ENCODE peak calls at places on chromosomes 6 and 20, in six cellular contexts. D, S, V, Z, K and R are unnamed samples.
A peak's percentile ranks its signal among the peaks of the same experiment; 100 is the strongest.

GRCh38 chr6:113306552-113307145 is 550.5 kb upstream of the MARCKS start:
- DNase-seq in S (no peak), Z (peak; percentile 17), V (peak; percentile 30), D (peak; percentile 74), K (peak; percentile 81), R (peak; percentile 72)

GRCh38 chr20:32189691-32190607 is 17.6 kb downstream of the PLAGL2 start:
- DNase-seq in D (peak; percentile 75), Z (peak; percentile 56), V (peak; percentile 67), S (peak; percentile 11), K (peak; percentile 86), R (peak; percentile 62)

GRCh38 chr6:42819803-42820508 is 38.1 kb downstream of the BICRAL start:
- DNase-seq in S (no peak), Z (peak; percentile 10), D (no peak), V (no peak), K (no peak), R (peak; percentile 63)

GRCh38 chr6:64012351-64013060 is 376.9 kb downstream of the PHF3 start:
- DNase-seq in V (peak; percentile 48), K (no peak), S (peak; percentile 78), D (peak; percentile 49), Z (peak; percentile 85), R (peak; percentile 77)

GRCh38 chr20:37007898-37008649 is 56.6 kb upstream of the SAMHD1 start:
- DNase-seq in V (no peak), Z (peak; percentile 59), D (no peak), K (no peak), S (peak; percentile 56), R (peak; percentile 7)

GRCh38 chr6:156013155-156013554 is 557.5 kb upstream of the NOX3 start:
- DNase-seq in Z (no peak), K (no peak), S (no peak), D (no peak), V (no peak), R (no peak)

GRCh38 chr20:5001174-5002076 is at the start of gene SLC23A2:
- DNase-seq in K (peak; percentile 75), Z (peak; percentile 36), S (no peak), V (no peak), D (peak; percentile 53), R (peak; percentile 31)

GRCh38 chr6:2939315-2940009 is 31.9 kb downstream of the SERPINB6 start:
- DNase-seq in D (no peak), K (peak; percentile 42), V (no peak), Z (no peak), S (no peak), R (no peak)

GRCh38 chr6:44082872-44083321 is 44.4 kb downstream of the MRPL14 start:
- DNase-seq in Z (no peak), S (no peak), D (no peak), V (no peak), K (no peak), R (no peak)

GRCh38 chr6:189676-190075 is 102.6 kb upstream of the DUSP22 start:
- DNase-seq in Z (no peak), D (no peak), S (no peak), V (no peak), K (no peak), R (no peak)

GRCh38 chr6:112990971-112991370 is 643.8 kb downstream of the RFPL4B start:
- DNase-seq in S (peak; percentile 44), Z (peak; percentile 21), D (no peak), K (no peak), V (no peak), R (peak; percentile 7)

GRCh38 chr6:170027111-170028043 is 263.5 kb downstream of the DLL1 start:
- DNase-seq in S (peak; percentile 15), Z (peak; percentile 15), V (no peak), K (no peak), D (no peak), R (no peak)

GRCh38 chr6:137494281-137494966 is at the start of gene OLIG3:
- DNase-seq in V (peak; percentile 37), S (no peak), Z (no peak), K (peak; percentile 67), D (peak; percentile 88), R (peak; percentile 73)

GRCh38 chr6:109794201-109794926 is 103.3 kb downstream of the FIG4 start:
- DNase-seq in D (no peak), Z (peak; percentile 66), K (no peak), S (peak; percentile 88), V (no peak), R (no peak)

GRCh38 chr6:17448165-17448564 is 54.8 kb downstream of the CAP2 start:
- DNase-seq in D (no peak), S (peak; percentile 53), Z (peak; percentile 20), V (no peak), K (no peak), R (no peak)

GRCh38 chr6:39684790-39685485 is 40.3 kb downstream of the KIF6 start:
- DNase-seq in S (peak; percentile 46), D (no peak), Z (no peak), V (no peak), K (no peak), R (peak; percentile 29)

GRCh38 chr20:3563113-3563512 is 92.3 kb downstream of the ATRN start:
- DNase-seq in S (peak; percentile 71), D (no peak), Z (no peak), V (no peak), K (no peak), R (no peak)

GRCh38 chr20:60304931-60305330 is 346.7 kb downstream of the CDH26 start:
- DNase-seq in S (no peak), D (no peak), V (no peak), Z (no peak), K (no peak), R (no peak)

GRCh38 chr20:60302875-60303274 is 344.7 kb downstream of the CDH26 start:
- DNase-seq in V (no peak), Z (no peak), D (no peak), S (no peak), K (no peak), R (no peak)

GRCh38 chr20:60304026-60304590 is 345.9 kb downstream of the CDH26 start:
- DNase-seq in Z (no peak), V (no peak), S (no peak), D (no peak), K (no peak), R (no peak)

GRCh38 chr20:60306516-60306915 is 348.3 kb downstream of the CDH26 start:
- DNase-seq in Z (no peak), S (no peak), K (no peak), D (no peak), V (no peak), R (no peak)

GRCh38 chr20:60306105-60306504 is 347.9 kb downstream of the CDH26 start:
- DNase-seq in K (no peak), Z (no peak), V (no peak), D (no peak), S (no peak), R (no peak)
- H2BK15ac ChIP-seq in K (no peak overlapping the region), Z (no peak overlapping the region), V (no peak overlapping the region), D (no peak overlapping the region), S (no peak overlapping the region), R (no peak overlapping the region)

GRCh38 chr6:26020983-26021349 is 58.4 kb downstream of the TRIM38 start:
- DNase-seq in D (no peak), S (peak; percentile 74), Z (peak; percentile 86), V (peak; percentile 63), K (peak; percentile 73), R (no peak)
- H3K18ac ChIP-seq in D (peak overlapping the region; percentile 94), S (peak overlapping the region; percentile 83), Z (peak overlapping the region; percentile 99), V (peak overlapping the region; percentile 84), K (peak overlapping the region; percentile 92), R (peak overlapping the region; percentile 69)

DNA sequence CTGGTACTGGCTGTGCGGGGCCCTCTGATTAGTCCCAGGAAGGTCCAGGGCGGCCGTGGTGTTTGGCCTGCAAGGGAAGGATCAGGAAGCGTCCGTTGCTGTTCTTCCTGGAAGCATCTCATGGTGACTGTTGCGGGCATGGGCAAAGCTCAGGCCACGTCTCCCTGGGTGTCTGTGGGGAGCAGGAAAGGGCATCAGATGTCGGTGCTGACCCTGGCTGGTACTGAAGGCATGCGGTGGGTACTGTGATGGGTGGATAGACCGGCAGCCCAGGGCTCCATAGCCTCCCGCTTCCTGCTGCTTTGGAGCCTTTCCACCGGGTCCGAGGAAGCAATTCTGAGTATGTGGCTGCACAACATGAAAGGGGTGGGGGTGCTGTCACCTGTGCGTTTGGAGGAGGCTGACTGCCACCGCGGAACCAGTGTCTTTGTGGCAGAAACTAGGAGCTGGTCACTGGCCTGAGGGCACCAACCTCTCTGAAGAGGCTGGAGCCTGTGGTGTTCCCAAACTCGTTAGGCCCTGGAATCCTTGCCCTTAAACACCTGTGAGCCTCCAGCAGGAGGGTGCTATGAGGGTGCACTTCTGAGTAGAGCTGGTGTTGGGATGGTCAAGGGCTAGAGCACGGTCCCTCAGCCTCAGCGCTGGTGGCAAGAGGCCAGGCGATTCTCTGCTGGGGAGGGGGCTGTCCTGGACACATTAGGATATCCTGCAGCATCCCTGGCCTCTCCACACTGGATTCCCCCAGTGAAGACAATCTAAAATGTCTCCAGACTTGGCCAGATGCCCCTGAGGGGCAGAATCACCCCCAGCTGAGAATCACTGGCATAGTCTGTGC is 158.0 kb downstream of the SYCP2 start:
- DNase-seq in Z (no peak), V (no peak), D (peak; percentile 19), S (no peak), K (peak; percentile 14), R (no peak)
- H2BK15ac ChIP-seq in Z (no peak overlapping the region), V (no peak overlapping the region), D (no peak overlapping the region), S (no peak overlapping the region), K (no peak overlapping the region), R (no peak overlapping the region)

DNA sequence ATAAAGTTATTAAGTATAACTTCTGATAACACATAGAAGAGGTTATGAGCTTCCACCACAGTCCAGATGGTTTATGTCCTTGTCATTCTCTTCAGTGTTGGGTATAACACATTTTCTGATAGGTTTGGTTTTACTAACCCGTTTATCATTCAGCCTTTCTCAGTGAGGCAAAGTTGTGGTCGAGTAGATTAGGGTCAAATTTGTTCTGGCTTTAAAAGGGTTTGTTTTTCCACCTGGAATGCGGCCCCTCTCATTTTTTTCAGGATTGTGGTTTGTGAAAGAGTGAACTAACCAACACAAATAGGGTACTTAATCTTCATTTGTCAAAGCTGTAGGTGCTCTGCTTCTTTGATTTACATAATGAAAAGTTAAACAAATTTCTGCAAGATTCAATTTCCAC is 204.2 kb upstream of the ASCC3 start:
- DNase-seq in V (no peak), S (no peak), K (no peak), D (no peak), Z (peak; percentile 56), R (peak; percentile 19)
- H3K18ac ChIP-seq in V (no peak overlapping the region), S (peak overlapping the region; percentile 74), K (no peak overlapping the region), D (no peak overlapping the region), Z (no peak overlapping the region), R (no peak overlapping the region)

GRCh38 chr6:125585470-125585869 is 164.0 kb upstream of the HEY2 start:
- DNase-seq in K (no peak), V (no peak), Z (no peak), S (no peak), D (no peak), R (no peak)
- H2BK15ac ChIP-seq in K (no peak overlapping the region), V (no peak overlapping the region), Z (no peak overlapping the region), S (no peak overlapping the region), D (no peak overlapping the region), R (no peak overlapping the region)